ENCODE peak calls at places on chromosomes 6 and 20, in ten cellular contexts. W is uterus, B is stomach, O is heart left ventricle, E is transverse colon, A is lower leg skin, X is NB4, L is tibial nerve, T is prostate gland, V is IMR-90. K is an unnamed sample.
A peak's percentile ranks its signal among the peaks of the same experiment; 100 is the strongest.

GRCh38 chr6:155377061-155377460 is 62.8 kb upstream of the TFB1M start:
- DNase-seq in W (no peak), B (no peak), O (no peak), E (no peak), A (no peak), X (no peak), L (no peak), T (no peak), V (peak; percentile 96), K (no peak)

GRCh38 chr6:90701146-90701781 is 114.4 kb upstream of the MAP3K7 start:
- DNase-seq in W (no peak), B (no peak), O (no peak), E (no peak), A (no peak), X (peak; percentile 77), L (no peak), T (no peak), V (no peak), K (no peak)

GRCh38 chr20:56708991-56709390 is 79.9 kb downstream of the TFAP2C start:
- DNase-seq in W (no peak), B (no peak), O (no peak), E (no peak), A (no peak), X (no peak), L (no peak), T (no peak), V (no peak), K (no peak)

GRCh38 chr6:44471271-44471981 is 83.9 kb downstream of the CDC5L start:
- DNase-seq in W (no peak), B (no peak), O (no peak), E (no peak), A (no peak), X (no peak), L (no peak), T (no peak), V (no peak), K (no peak)

GRCh38 chr6:17808609-17809008 is 101.9 kb upstream of the NUP153 start:
- DNase-seq in W (no peak), B (no peak), O (no peak), E (no peak), A (no peak), X (peak; percentile 49), L (no peak), T (no peak), V (peak; percentile 37), K (no peak)

GRCh38 chr20:42567409-42567808 is 622.3 kb downstream of the PTPRT start:
- DNase-seq in W (no peak), B (no peak), O (no peak), E (no peak), A (no peak), X (no peak), L (no peak), T (no peak), V (no peak), K (no peak)

GRCh38 chr6:126198581-126198980 is 141.3 kb upstream of the CENPW start:
- DNase-seq in W (no peak), B (no peak), O (no peak), E (no peak), A (no peak), X (no peak), L (no peak), T (no peak), V (no peak), K (no peak)

GRCh38 chr20:7790189-7790588 is 150.1 kb downstream of the HAO1 start:
- DNase-seq in W (no peak), B (no peak), O (no peak), E (no peak), A (no peak), X (no peak), L (no peak), T (no peak), V (no peak), K (no peak)

GRCh38 chr6:99422912-99423311 is 2.2 kb downstream of the PNISR start:
- DNase-seq in W (no peak), B (no peak), O (no peak), E (no peak), A (no peak), X (no peak), L (no peak), T (no peak), V (no peak), K (no peak)

DNA sequence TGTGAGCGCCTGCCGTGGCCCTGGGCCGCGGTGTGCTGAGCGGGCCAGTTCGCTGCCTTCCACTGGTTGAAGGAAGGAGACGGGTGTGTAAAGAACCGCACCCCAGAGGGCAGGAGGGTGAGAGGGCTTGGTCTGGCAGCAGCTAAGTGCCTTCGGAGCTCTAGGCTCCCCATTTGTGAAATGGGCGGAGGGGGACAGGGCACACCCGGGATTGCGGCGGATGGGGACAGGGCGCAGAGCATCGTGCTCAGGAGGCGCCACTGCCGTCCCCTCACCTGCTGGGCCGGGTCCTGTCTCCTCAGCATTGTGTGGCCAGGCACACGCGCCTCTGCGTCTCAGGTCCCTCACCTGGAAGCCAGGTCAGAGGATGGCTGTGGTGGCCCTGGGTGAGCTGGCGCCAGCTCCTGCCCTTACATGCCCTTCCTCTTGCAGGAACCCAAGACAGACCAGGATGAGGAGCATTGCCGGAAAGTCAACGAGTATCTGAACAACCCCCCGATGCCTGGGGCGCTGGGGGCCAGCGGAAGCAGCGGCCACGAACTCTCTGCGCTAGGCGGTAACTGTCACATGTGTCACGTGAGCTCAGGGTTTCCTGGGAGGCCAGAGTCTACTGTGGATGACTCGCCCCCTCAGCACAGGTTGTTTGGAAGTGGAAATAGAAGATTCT is 3.1 kb downstream of the ADRM1 start:
- DNase-seq in W (no peak), B (no peak), O (no peak), E (no peak), A (no peak), X (no peak), L (no peak), T (no peak), V (no peak), K (no peak)
- TF ChIP-seq POLR2A in W (no peak), B (no peak), O (no peak), E (no peak), A (no peak), X (no peak), L (no peak), T (no peak), V (no peak), K (no peak)

DNA sequence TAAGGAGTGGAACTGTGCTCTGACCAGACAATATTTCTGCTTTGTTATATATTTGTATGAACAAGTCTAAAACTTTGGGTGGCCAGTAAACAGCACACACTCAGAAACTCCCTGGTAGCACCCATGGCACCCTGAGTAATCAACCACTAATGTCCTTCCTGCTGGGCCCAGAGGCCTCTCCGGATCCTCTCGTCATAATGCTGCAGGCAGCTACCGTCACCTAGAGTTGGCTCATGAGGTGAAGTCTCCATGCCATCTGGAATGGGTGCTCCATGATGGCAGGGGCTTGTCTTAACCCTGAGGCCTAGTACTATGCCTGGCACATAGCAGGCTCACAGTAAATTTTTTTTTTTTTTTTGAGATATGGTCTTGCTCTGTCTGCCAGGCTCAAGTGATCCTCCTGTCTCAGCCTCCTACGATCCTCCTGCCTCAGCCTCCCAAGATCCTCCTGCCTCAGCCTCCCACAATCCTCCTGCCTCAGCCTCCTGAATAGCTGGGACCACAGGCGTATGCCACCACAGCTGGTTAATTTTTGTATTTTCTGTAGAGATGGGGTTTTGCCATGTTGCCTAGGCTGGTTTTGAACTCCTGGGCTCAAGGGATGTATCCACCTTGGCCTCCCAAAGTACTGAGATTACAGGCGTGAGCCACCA is 3.0 kb upstream of the SDCBP2 start:
- DNase-seq in W (no peak), B (no peak), O (peak; percentile 5), E (no peak), A (peak; percentile 14), X (no peak), L (no peak), T (no peak), V (no peak), K (peak; percentile 11)
- TF ChIP-seq POLR2A in W (no peak), B (no peak), O (no peak), E (no peak), A (no peak), X (no peak), L (no peak), T (no peak), V (no peak), K (no peak)

DNA sequence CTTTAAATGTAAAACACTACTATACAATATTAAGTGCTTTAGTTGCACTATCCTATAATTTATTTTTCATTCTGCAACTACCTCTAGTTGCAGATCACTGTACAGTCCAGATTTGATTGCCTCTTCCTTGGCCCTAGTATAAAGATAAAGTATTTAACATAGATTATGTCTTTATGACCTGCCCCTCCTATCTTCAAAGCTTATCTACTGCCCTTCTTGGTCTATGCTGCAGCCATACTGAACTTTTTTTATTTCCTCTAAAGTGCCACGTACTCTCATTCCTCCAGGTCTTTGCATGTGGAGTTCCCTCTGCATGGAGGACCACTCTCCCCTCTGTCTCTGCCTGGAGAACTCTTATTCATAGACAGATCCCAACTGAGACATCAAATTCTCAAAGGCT is 168.1 kb downstream of the PTPRK start:
- DNase-seq in W (no peak), B (no peak), O (no peak), E (no peak), A (no peak), X (no peak), L (no peak), T (no peak), V (no peak), K (no peak)
- TF ChIP-seq POLR2A in W (no peak), B (no peak), O (no peak), E (no peak), A (no peak), X (no peak), L (no peak), T (no peak), V (no peak), K (no peak)

DNA sequence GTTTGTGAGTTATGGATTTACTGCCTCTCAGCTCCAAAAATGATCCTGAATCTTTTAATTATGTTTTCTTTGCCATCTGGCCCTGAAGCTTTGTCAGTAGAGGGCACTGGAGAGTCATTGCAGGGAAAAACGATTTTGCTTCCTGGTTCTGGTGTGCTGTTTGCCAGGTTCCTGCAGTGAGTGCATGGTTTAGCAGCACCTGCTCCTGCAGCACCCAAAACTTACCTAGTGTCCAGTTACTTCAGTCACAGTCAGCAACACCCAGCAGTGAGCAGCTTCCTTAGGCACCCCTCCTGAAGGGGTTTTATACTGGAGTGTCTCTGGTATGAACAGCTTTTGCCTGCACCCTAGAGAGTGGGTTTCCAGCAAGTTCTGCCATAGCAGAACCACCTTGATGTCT is 6.0 kb upstream of the TRIM26 start:
- DNase-seq in W (no peak), B (peak; percentile 64), O (no peak), E (peak; percentile 64), A (peak; percentile 36), X (peak; percentile 82), L (no peak), T (peak; percentile 43), V (peak; percentile 44), K (no peak)
- TF ChIP-seq POLR2A in W (no peak), B (no peak), O (no peak), E (no peak), A (no peak), X (peak; percentile 39), L (no peak), T (no peak), V (no peak), K (no peak)